ENCODE peak calls at places on chromosomes 2 and 18, in five cellular contexts. G is neural crest cell, T is breast epithelium, C is mesothelial cell of epicardium, W is GM06990. K is an unnamed sample.

GRCh38 chr2:54630841-54631497 is 92.5 kb upstream of the EML6 start:
- DNase-seq in C (no peak), T (no peak), W (no peak), G (no peak), K (no peak)

GRCh38 chr2:165079432-165079831 is 124.1 kb upstream of the SLC38A11 start:
- DNase-seq in C (no peak), T (no peak), G (no peak), W (no peak), K (no peak)

GRCh38 chr2:128423788-128424165 is 105.1 kb upstream of the HS6ST1 start:
- DNase-seq in C (peak; percentile 1), W (no peak), T (peak; percentile 6), G (no peak), K (no peak)

GRCh38 chr2:216516730-216517350 is 18.2 kb downstream of the RPL37A start:
- DNase-seq in W (no peak), G (no peak), T (no peak), C (no peak), K (no peak)

GRCh38 chr2:37638973-37639372 is 32.5 kb downstream of the CDC42EP3 start:
- DNase-seq in W (no peak), C (no peak), G (no peak), T (no peak), K (no peak)

GRCh38 chr2:174697267-174697666 is 67.0 kb downstream of the CHRNA1 start:
- DNase-seq in C (no peak), T (no peak), W (peak; percentile 14), G (peak; percentile 55), K (no peak)

GRCh38 chr2:238165288-238165921 is 6.6 kb downstream of the ERFE start:
- DNase-seq in G (no peak), C (no peak), T (no peak), W (no peak), K (no peak)

GRCh38 chr2:98915751-98916358 is 20.2 kb downstream of the CRACDL start:
- DNase-seq in C (no peak), T (no peak), W (no peak), G (no peak), K (no peak)

GRCh38 chr2:32825291-32825712 is 121.5 kb upstream of the LTBP1 start:
- DNase-seq in W (no peak), C (no peak), G (no peak), T (no peak), K (no peak)

GRCh38 chr2:191013617-191013875 is 425 bp downstream of the STAT1 start:
- DNase-seq in C (no peak), T (no peak), G (no peak), W (no peak), K (no peak)

GRCh38 chr2:190759749-190760213 is 110.9 kb downstream of the NAB1 start:
- DNase-seq in C (no peak), G (no peak), T (no peak), W (no peak), K (peak; percentile 66)

GRCh38 chr2:190469770-190470169 is 61.6 kb downstream of the MFSD6 start:
- DNase-seq in W (no peak), T (peak; percentile 62), G (no peak), C (no peak), K (peak; percentile 16)

GRCh38 chr2:172103471-172104292 is 982 bp upstream of the DLX2 start:
- DNase-seq in T (peak; percentile 56), G (peak; percentile 98), W (peak; percentile 67), C (peak; percentile 73), K (no peak)

GRCh38 chr2:62407838-62408589 is 98.0 kb downstream of the TMEM17 start:
- DNase-seq in C (no peak), G (no peak), W (no peak), T (no peak), K (no peak)

GRCh38 chr18:3529077-3529476 is 79.1 kb downstream of the TGIF1 start:
- DNase-seq in W (no peak), T (no peak), C (no peak), G (no peak), K (no peak)

GRCh38 chr2:46413631-46414030 is 65.7 kb upstream of the TMEM247 start:
- DNase-seq in G (no peak), T (no peak), C (no peak), W (no peak), K (no peak)

GRCh38 chr18:59446012-59446411 is 86.9 kb upstream of the LMAN1 start:
- DNase-seq in W (no peak), C (no peak), G (no peak), T (no peak), K (no peak)
- TF ChIP-seq CTCF in W (no peak), C (no peak), G (no peak), T (no peak), K (no peak)

GRCh38 chr2:39118786-39119499 is 1.9 kb downstream of the SOS1 start:
- DNase-seq in G (no peak), C (no peak), W (no peak), T (no peak), K (no peak)

GRCh38 chr2:39121523-39122063 is 742 bp upstream of the SOS1 start:
- DNase-seq in T (no peak), W (no peak), G (no peak), C (no peak), K (no peak)

GRCh38 chr2:39120521-39120770 is 405 bp downstream of the SOS1 start:
- DNase-seq in C (no peak), G (no peak), T (no peak), W (no peak), K (no peak)

GRCh38 chr2:39120771-39121522 is at the start of gene SOS1:
- DNase-seq in G (peak; percentile 96), W (peak; percentile 92), C (peak; percentile 94), T (peak; percentile 92), K (no peak)

GRCh38 chr2:39119732-39120520 is 925 bp downstream of the SOS1 start:
- DNase-seq in T (peak; percentile 36), C (peak; percentile 37), W (peak; percentile 77), G (peak; percentile 48), K (no peak)
- TF ChIP-seq CTCF in T (no peak), C (no peak), W (peak; percentile 20), G (no peak), K (no peak)

GRCh38 chr2:43226955-43227829 is 786 bp upstream of the ZFP36L2 start:
- DNase-seq in C (peak; percentile 59), W (peak; percentile 83), G (peak; percentile 71), T (peak; percentile 94), K (no peak)
- TF ChIP-seq CTCF in C (no peak), W (peak; percentile 16), G (peak; percentile 4), T (no peak), K (no peak)

DNA sequence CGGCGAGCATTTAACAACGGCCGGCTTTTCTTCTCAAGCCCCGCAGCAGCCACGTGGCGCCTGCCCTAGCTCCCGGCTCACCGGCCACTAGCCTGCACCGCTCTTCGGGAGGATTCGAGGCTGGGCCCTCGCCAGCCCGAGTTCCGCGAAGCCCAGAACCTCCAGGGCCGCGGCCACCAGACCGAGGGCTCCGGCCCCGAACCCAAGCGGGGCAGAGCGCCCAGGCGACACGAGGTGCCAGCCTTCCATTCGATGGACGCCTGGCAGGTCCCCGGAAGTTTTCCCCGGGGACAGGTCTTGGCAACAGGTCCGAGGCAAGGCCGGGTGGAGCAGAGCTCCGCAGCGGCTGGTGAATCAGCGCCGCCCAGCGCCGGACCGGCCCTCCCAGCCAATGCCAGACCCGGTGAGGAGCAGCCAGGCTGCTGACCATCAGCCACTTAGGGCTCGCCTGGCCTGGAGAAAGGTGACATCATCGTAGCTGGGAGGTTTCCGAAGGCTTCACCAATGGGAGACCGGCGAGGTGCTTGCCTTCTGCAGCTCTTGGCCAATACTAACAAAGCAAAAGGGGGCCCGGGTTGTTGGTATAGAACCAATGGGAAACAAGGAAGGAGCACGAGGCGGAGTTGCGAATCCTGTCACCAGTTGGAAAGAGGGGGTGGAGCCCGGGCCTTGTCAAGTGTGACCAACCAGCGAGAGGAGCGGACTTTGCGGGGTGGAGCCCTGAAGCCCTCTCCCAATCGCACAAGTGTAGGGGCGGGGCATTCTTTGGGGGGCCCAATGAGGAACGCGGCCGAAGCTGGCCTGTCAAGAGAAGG is 467 bp upstream of the MXD1 start:
- DNase-seq in W (peak; percentile 97), G (peak; percentile 99), T (peak; percentile 100), C (peak; percentile 99), K (peak; percentile 99)
- TF ChIP-seq CTCF in W (peak; percentile 32), G (peak; percentile 29), T (peak; percentile 14), C (peak; percentile 17), K (peak; percentile 18)

GRCh38 chr2:8580316-8581047 is 101.4 kb upstream of the ID2 start:
- DNase-seq in T (no peak), W (no peak), G (no peak), C (no peak), K (no peak)
- TF ChIP-seq CTCF in T (no peak), W (no peak), G (no peak), C (no peak), K (no peak)